ENCODE peak calls at places on chromosomes 3 and 15, in eight cellular contexts. J is CD4-positive, alpha-beta T cell; M is GM13977; P is GM06990; U is type B pancreatic cell; B is lower leg skin; A is esophagus muscularis mucosa; C is astrocyte of the spinal cord. K is an unnamed sample.
A peak's percentile ranks its signal among the peaks of the same experiment; 100 is the strongest.

GRCh38 chr3:10556312-10556711 is 50.9 kb upstream of the ATP2B2 start:
- DNase-seq in B (no peak), C (no peak), J (no peak), M (no peak), A (no peak), U (peak; percentile 24), P (no peak), K (no peak)

GRCh38 chr3:7630925-7631324 is 770.0 kb downstream of the GRM7 start:
- DNase-seq in A (no peak), B (no peak), J (no peak), M (no peak), U (no peak), P (no peak), C (peak; percentile 79), K (no peak)

GRCh38 chr3:186096295-186096694 is 12.6 kb downstream of the ETV5 start:
- DNase-seq in P (no peak), U (no peak), C (no peak), J (no peak), A (no peak), B (no peak), M (no peak), K (no peak)

GRCh38 chr3:193997228-193998192 is 138.4 kb upstream of the HES1 start:
- DNase-seq in B (no peak), J (no peak), A (no peak), C (no peak), U (no peak), P (no peak), M (no peak), K (no peak)

GRCh38 chr3:9732753-9733115 is 1.2 kb downstream of the BRPF1 start:
- DNase-seq in A (no peak), J (no peak), U (no peak), M (no peak), C (no peak), P (no peak), B (no peak), K (no peak)

GRCh38 chr3:123307064-123307463 is 105.3 kb downstream of the SEC22A start:
- DNase-seq in C (no peak), U (no peak), B (no peak), P (no peak), A (no peak), M (no peak), J (no peak), K (no peak)

GRCh38 chr3:69095636-69096035 is 10.9 kb downstream of the ARL6IP5 start:
- DNase-seq in P (no peak), J (no peak), A (no peak), M (no peak), C (no peak), U (no peak), B (no peak), K (no peak)

GRCh38 chr3:1531981-1532380 is 439.2 kb downstream of the CNTN6 start:
- DNase-seq in C (no peak), U (no peak), B (no peak), M (no peak), A (no peak), P (no peak), J (no peak), K (no peak)

GRCh38 chr3:13850161-13850945 is 29.5 kb downstream of the WNT7A start:
- DNase-seq in M (no peak), A (no peak), P (no peak), C (no peak), J (no peak), B (no peak), U (no peak), K (no peak)

GRCh38 chr3:97125902-97126499 is 311.6 kb downstream of the EPHA6 start:
- DNase-seq in B (no peak), U (no peak), C (no peak), M (no peak), J (no peak), A (no peak), P (no peak), K (no peak)

GRCh38 chr3:139434764-139435291 is 41.5 kb downstream of the RBP2 start:
- DNase-seq in C (no peak), B (peak; percentile 54), A (peak; percentile 75), J (no peak), U (no peak), M (no peak), P (no peak), K (no peak)

GRCh38 chr15:91915576-91915975 is 62.1 kb downstream of the SLCO3A1 start:
- DNase-seq in A (no peak), U (no peak), C (no peak), M (no peak), J (no peak), P (no peak), B (no peak), K (no peak)

GRCh38 chr15:84988909-84989644 is 7.4 kb downstream of the PDE8A start:
- DNase-seq in P (no peak), A (no peak), U (no peak), M (no peak), B (no peak), C (no peak), J (no peak), K (no peak)

GRCh38 chr3:16439163-16439847 is 74.2 kb downstream of the RFTN1 start:
- DNase-seq in B (no peak), J (no peak), C (no peak), M (no peak), P (no peak), U (no peak), A (no peak), K (no peak)

GRCh38 chr3:71214797-71215196 is 368.7 kb downstream of the FOXP1 start:
- DNase-seq in M (no peak), P (no peak), C (no peak), B (no peak), J (no peak), U (no peak), A (no peak), K (no peak)

GRCh38 chr3:23217872-23218554 is 14.9 kb downstream of the UBE2E2 start:
- DNase-seq in J (no peak), U (no peak), P (no peak), M (no peak), B (no peak), C (peak; percentile 42), A (no peak), K (no peak)

GRCh38 chr3:12159227-12159601 is 502 bp upstream of the TIMP4 start:
- DNase-seq in A (no peak), U (no peak), B (no peak), M (no peak), P (no peak), J (no peak), C (peak; percentile 50), K (no peak)

GRCh38 chr15:38275951-38276350 is 23.3 kb downstream of the SPRED1 start:
- DNase-seq in C (no peak), M (no peak), B (no peak), A (no peak), P (no peak), J (no peak), U (no peak), K (no peak)

GRCh38 chr3:194736896-194737600 is 51.4 kb downstream of the FAM43A start:
- DNase-seq in M (no peak), U (no peak), B (no peak), J (no peak), A (no peak), C (no peak), P (no peak), K (no peak)

GRCh38 chr3:66443404-66443803 is 57.4 kb downstream of the LRIG1 start:
- DNase-seq in A (no peak), U (no peak), M (no peak), B (no peak), J (no peak), P (no peak), C (no peak), K (no peak)
- TF ChIP-seq CTCF in A (no peak), U (no peak), M (no peak), B (no peak), J (no peak), P (no peak), C (no peak), K (no peak)

DNA sequence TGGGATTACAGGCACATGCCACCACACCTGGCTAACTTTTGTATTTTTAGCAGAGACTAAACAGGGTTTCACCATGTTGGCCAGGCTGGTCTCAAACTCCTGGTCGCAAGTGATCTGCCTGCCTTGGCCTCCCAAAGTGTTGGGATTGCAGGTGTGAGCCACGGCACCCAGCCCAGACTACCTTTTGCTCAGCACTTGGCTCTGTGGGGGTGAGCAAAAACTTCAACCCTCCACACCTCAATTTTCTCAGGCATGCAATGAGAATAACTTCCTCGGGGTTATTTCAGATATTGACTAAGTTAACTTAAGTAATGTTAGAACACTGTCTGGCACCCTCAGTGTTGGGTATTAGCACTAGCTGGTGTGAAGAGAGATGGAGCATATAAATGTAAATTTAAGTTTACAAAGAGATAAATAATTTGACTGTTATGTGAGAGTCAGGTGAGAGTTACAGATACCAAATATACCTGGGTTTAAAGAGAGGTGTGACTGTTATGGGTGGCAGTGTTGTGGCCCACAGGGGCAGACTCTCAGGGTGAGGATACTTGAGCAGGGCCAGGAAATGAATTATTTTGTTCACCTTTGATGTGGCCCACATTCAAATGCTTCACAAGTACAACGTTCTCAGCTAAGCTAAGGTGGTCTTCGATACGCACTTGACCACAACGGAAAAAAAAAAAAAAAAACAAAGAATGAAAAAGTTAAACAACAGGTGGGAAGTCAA is 29.0 kb downstream of the CPOX start:
- DNase-seq in M (no peak), J (no peak), C (no peak), U (no peak), B (no peak), A (no peak), P (peak; percentile 57), K (no peak)
- TF ChIP-seq CTCF in M (no peak), J (no peak), C (no peak), U (no peak), B (no peak), A (no peak), P (no peak), K (no peak)

DNA sequence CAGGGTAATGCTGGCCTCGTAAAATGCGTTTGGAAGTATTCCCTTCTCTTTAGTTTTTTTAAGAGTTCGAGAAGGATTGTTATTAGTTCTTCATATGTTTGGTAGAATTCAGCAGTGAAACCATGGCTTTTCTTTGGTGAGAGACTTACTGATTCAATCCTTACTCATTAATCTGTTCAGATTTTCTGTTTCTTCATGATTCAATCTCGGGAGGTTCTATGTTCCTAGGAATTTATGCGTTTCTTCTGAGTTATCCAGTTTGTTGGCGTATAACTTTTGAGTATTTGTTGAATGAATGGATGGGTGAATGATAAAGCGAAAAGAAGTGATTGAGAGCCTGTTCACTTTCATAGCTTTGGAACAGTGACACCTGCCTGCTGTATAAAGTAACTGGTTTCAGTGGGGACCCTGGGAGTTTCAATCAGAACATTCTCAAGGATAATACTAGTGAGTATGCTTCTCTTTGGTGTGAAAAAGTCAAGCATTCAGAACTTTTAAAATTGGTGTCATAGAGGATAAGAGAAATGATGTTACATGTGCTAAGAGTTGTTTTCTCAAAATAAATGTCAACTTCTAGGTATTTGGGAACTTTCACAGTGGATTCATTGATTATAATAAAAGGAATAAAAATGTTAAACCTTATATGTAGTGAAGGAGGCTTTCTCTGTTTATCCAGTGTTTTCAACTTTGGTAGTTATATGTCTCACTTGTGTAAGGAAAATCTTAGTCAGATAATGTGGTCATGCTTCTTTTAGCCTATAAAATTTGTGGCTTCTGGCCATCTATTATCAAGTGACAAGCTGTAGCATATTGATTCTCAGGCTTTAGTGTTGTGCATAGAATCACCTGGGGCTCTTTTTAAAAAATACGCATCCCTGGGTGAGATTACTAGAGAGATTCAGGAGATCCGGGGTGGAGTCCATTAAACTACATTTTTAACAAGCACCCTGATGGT is 11.7 kb downstream of the LRCH3 start:
- DNase-seq in U (no peak), A (no peak), B (no peak), C (no peak), P (no peak), M (no peak), J (no peak), K (no peak)
- TF ChIP-seq CTCF in U (peak; percentile 9), A (no peak), B (no peak), C (peak; percentile 35), P (no peak), M (peak; percentile 45), J (peak; percentile 35), K (peak; percentile 34)

GRCh38 chr3:72968280-72968679 is 28.3 kb upstream of the PPP4R2 start:
- DNase-seq in A (no peak), C (no peak), J (no peak), B (no peak), M (no peak), U (no peak), P (no peak), K (no peak)
- TF ChIP-seq CTCF in A (no peak), C (no peak), J (no peak), B (no peak), M (no peak), U (no peak), P (no peak), K (no peak)

K was measured in GM13976.